ENCODE peak calls at places on chromosomes 4 and X, in eight cellular contexts. I is adrenal gland; Y is lower lobe of right lung; B is A549; U is stomach; A is uterus; H is pancreas; Q is CD8-positive, alpha-beta T cell. D is an unnamed sample.

GRCh38 chrX:64894454-64895038 is 81.7 kb downstream of the ZC4H2 start:
- DNase-seq in I (peak; percentile 31), Y (no peak), B (peak; percentile 4), U (peak; percentile 48), A (no peak), H (no peak), Q (peak; percentile 0), D (peak; percentile 51)

GRCh38 chrX:69539437-69539836 is 35.3 kb downstream of the NALF2 start:
- DNase-seq in I (no peak), Y (no peak), B (no peak), U (no peak), A (no peak), H (no peak), Q (no peak), D (no peak)

GRCh38 chr4:130714006-130714405 is 1618.1 kb downstream of the C4orf33 start:
- DNase-seq in I (no peak), Y (no peak), B (no peak), U (no peak), A (no peak), H (no peak), Q (no peak), D (no peak)

GRCh38 chr4:78056265-78057129 is 626 bp upstream of the FRAS1 start:
- DNase-seq in I (peak; percentile 76), Y (peak; percentile 63), B (peak; percentile 80), U (peak; percentile 81), A (peak; percentile 70), H (peak; percentile 77), Q (no peak), D (peak; percentile 73)

GRCh38 chr4:88728146-88728545 is 30.5 kb upstream of the NAP1L5 start:
- DNase-seq in I (no peak), Y (no peak), B (no peak), U (no peak), A (no peak), H (no peak), Q (no peak), D (no peak)

GRCh38 chrX:31098081-31098480 is 26.2 kb upstream of the FTHL17 start:
- DNase-seq in I (no peak), Y (no peak), B (no peak), U (no peak), A (no peak), H (no peak), Q (no peak), D (no peak)

GRCh38 chr4:142238589-142238988 is 602.2 kb downstream of the IL15 start:
- DNase-seq in I (no peak), Y (no peak), B (no peak), U (no peak), A (no peak), H (no peak), Q (no peak), D (no peak)

GRCh38 chr4:149441338-149441737 is 374.3 kb downstream of the IQCM start:
- DNase-seq in I (no peak), Y (no peak), B (no peak), U (no peak), A (no peak), H (no peak), Q (no peak), D (no peak)

GRCh38 chr4:163165217-163166017 is 1.3 kb downstream of the NAF1 start:
- DNase-seq in I (no peak), Y (no peak), B (no peak), U (no peak), A (no peak), H (no peak), Q (no peak), D (no peak)

GRCh38 chr4:41505161-41505653 is 32.8 kb upstream of the LIMCH1 start:
- DNase-seq in I (peak; percentile 60), Y (no peak), B (peak; percentile 23), U (no peak), A (no peak), H (no peak), Q (no peak), D (no peak)

GRCh38 chr4:183158062-183158461 is 59.0 kb downstream of the WWC2 start:
- DNase-seq in I (no peak), Y (no peak), B (no peak), U (no peak), A (no peak), H (no peak), Q (no peak), D (no peak)

GRCh38 chr4:84924439-84924838 is 42.1 kb downstream of the WDFY3 start:
- DNase-seq in I (no peak), Y (no peak), B (no peak), U (no peak), A (no peak), H (no peak), Q (no peak), D (no peak)

GRCh38 chr4:78149737-78150136 is 92.6 kb downstream of the FRAS1 start:
- DNase-seq in I (no peak), Y (no peak), B (no peak), U (no peak), A (no peak), H (no peak), Q (no peak), D (no peak)

GRCh38 chr4:141329174-141329569 is 108.5 kb downstream of the ZNF330 start:
- DNase-seq in I (no peak), Y (no peak), B (peak; percentile 73), U (no peak), A (no peak), H (no peak), Q (no peak), D (no peak)

GRCh38 chr4:185640809-185641675 is 105.7 kb upstream of the PDLIM3 start:
- DNase-seq in I (no peak), Y (no peak), B (peak; percentile 70), U (no peak), A (no peak), H (no peak), Q (no peak), D (no peak)

GRCh38 chr4:65624651-65625050 is 45.6 kb downstream of the EPHA5 start:
- DNase-seq in I (no peak), Y (no peak), B (no peak), U (no peak), A (no peak), H (no peak), Q (no peak), D (no peak)

GRCh38 chrX:1452497-1453389 is at the start of gene ASMTL:
- DNase-seq in I (peak; percentile 100), Y (peak; percentile 100), B (peak; percentile 100), U (peak; percentile 100), A (peak; percentile 100), H (peak; percentile 100), Q (peak; percentile 100), D (peak; percentile 100)

GRCh38 chrX:25022499-25023325 is 6.9 kb upstream of the ARX start:
- DNase-seq in I (no peak), Y (no peak), B (no peak), U (no peak), A (no peak), H (no peak), Q (no peak), D (no peak)

GRCh38 chrX:25020391-25021131 is 4.8 kb upstream of the ARX start:
- DNase-seq in I (no peak), Y (no peak), B (no peak), U (no peak), A (no peak), H (peak; percentile 76), Q (peak; percentile 9), D (no peak)

GRCh38 chrX:25018682-25019081 is 2.9 kb upstream of the ARX start:
- DNase-seq in I (no peak), Y (no peak), B (no peak), U (no peak), A (no peak), H (no peak), Q (no peak), D (no peak)

GRCh38 chrX:25019707-25020390 is 4.1 kb upstream of the ARX start:
- DNase-seq in I (no peak), Y (no peak), B (no peak), U (no peak), A (no peak), H (no peak), Q (no peak), D (no peak)

DNA sequence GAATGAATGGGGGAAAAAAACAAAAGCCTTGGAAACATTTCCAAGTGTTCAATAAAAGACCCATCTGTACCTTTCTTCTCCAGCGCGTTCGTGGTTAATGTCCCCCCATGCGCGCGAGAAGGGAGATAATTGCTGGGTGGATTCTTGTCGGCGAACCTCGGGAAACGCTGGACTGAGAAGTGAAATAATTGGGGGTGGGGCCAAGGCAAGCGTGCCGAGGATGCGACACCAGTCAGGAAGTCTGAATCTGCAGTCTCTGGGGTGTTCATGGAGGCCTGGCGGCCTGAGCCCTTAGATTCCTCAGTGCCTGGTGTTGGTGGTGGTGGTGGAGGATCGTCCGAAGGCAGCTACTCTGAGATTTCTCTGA is 5.3 kb upstream of the ARX start:
- DNase-seq in I (no peak), Y (no peak), B (no peak), U (no peak), A (no peak), H (no peak), Q (no peak), D (no peak)
- H3K4me3 ChIP-seq in I (peak overlapping the region; percentile 30), Y (no peak overlapping the region), B (peak overlapping the region; percentile 52), U (no peak overlapping the region), A (no peak overlapping the region), H (no peak overlapping the region), Q (no peak overlapping the region), D (no peak overlapping the region)

GRCh38 chrX:317424-318067 is 1.1 kb downstream of the GTPBP6 start:
- DNase-seq in I (no peak), Y (no peak), B (no peak), U (no peak), A (no peak), H (no peak), Q (no peak), D (no peak)
- H3K4me3 ChIP-seq in I (peak overlapping the region; percentile 88), Y (peak overlapping the region; percentile 86), B (peak overlapping the region; percentile 93), U (peak overlapping the region; percentile 97), A (peak overlapping the region; percentile 97), H (peak overlapping the region; percentile 42), Q (peak overlapping the region; percentile 69), D (peak overlapping the region; percentile 100)

GRCh38 chr4:26238426-26238781 is 82.4 kb upstream of the RBPJ start:
- DNase-seq in I (no peak), Y (no peak), B (no peak), U (no peak), A (no peak), H (no peak), Q (no peak), D (peak; percentile 40)
- H3K4me3 ChIP-seq in I (no peak overlapping the region), Y (no peak overlapping the region), B (no peak overlapping the region), U (no peak overlapping the region), A (no peak overlapping the region), H (no peak overlapping the region), Q (no peak overlapping the region), D (peak overlapping the region; percentile 33)

DNA sequence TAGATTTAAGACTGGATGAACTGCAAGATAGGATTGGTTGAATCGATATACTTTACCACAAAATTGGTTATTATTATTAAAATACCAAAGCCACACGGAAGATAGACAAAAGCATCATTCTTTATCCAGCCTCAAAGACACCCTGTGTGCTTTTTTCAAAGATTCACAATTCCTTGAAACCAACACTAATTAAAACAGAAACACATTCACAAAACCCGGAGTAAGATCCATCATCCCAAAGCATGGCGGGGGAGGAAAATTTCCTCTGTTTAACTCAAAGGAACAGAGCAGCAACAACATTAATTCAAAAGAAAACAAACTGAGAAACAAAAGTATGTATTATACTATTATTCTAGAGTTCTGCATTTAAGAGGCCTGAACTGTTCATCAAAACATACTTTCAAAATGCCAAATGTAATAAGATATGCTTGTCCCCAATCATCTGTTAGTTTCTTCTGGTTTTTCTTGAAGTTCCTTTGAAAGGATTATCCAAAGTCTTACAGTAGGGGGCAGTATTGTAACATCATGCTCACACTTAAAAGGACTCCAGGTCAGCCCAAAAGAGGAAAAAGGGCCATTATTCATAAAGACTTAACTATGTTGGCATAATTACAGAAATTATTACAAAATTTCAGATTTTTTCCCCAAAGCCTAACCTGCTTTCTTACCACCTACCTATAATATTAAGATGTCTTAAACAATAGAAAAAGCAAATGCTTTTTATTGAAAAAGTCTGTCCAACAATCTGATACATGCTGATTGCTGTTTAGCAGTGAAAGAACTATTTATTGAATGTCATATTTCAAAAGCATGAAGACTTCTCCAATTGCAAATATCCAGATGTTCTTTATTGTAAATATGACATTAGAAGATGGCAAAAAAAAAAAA is 168.7 kb downstream of the SCFD2 start:
- DNase-seq in I (no peak), Y (no peak), B (peak; percentile 69), U (no peak), A (no peak), H (no peak), Q (no peak), D (no peak)
- H3K4me3 ChIP-seq in I (no peak overlapping the region), Y (no peak overlapping the region), B (no peak overlapping the region), U (no peak overlapping the region), A (no peak overlapping the region), H (no peak overlapping the region), Q (no peak overlapping the region), D (no peak overlapping the region)

D was measured in transverse colon.